ENCODE peak calls at places on chromosome 19, in seven cellular contexts. S is H9, L is mesenchymal stem cell, F is mesendoderm, Z is IMR-90, X is trophoblast cell, U is H1. V is an unnamed sample.

GRCh38 chr19:27657271-27658051 is 1555.5 kb downstream of the UQCRFS1 start:
- DNase-seq in S (peak; percentile 3), L (no peak), F (no peak), Z (no peak), X (no peak), U (no peak), V (no peak)

GRCh38 chr19:6826281-6826920 is 53.9 kb downstream of the VAV1 start:
- DNase-seq in S (no peak), L (no peak), F (no peak), Z (no peak), X (no peak), U (no peak), V (no peak)

GRCh38 chr19:4868286-4868834 is 893 bp upstream of the PLIN3 start:
- DNase-seq in S (no peak), L (no peak), F (no peak), Z (no peak), X (peak; percentile 18), U (no peak), V (no peak)

GRCh38 chr19:33395561-33396550 is 22.3 kb downstream of the CEBPG start:
- DNase-seq in S (no peak), L (no peak), F (no peak), Z (peak; percentile 41), X (no peak), U (no peak), V (no peak)

GRCh38 chr19:53190253-53190652 is 2.9 kb downstream of the ZNF665 start:
- DNase-seq in S (no peak), L (no peak), F (no peak), Z (no peak), X (no peak), U (no peak), V (no peak)

GRCh38 chr19:54188224-54188871 is 1.0 kb downstream of the MBOAT7 start:
- DNase-seq in S (peak; percentile 34), L (peak; percentile 65), F (peak; percentile 62), Z (peak; percentile 61), X (no peak), U (no peak), V (no peak)

GRCh38 chr19:11538232-11539036 is at the start of gene CNN1:
- DNase-seq in S (peak; percentile 88), L (peak; percentile 94), F (peak; percentile 98), Z (peak; percentile 90), X (no peak), U (peak; percentile 76), V (no peak)

GRCh38 chr19:42306646-42307045 is 4.2 kb upstream of the PAFAH1B3 start:
- DNase-seq in S (peak; percentile 70), L (no peak), F (peak; percentile 46), Z (no peak), X (no peak), U (no peak), V (no peak)

GRCh38 chr19:35754365-35755139 is 2.3 kb downstream of the HSPB6 start:
- DNase-seq in S (peak; percentile 21), L (no peak), F (no peak), Z (no peak), X (no peak), U (no peak), V (no peak)

GRCh38 chr19:16156904-16157303 is 13.4 kb downstream of the HSH2D start:
- DNase-seq in S (no peak), L (no peak), F (no peak), Z (no peak), X (no peak), U (no peak), V (no peak)

GRCh38 chr19:6465663-6466062 is 1.6 kb downstream of the CRB3 start:
- DNase-seq in S (no peak), L (no peak), F (no peak), Z (no peak), X (no peak), U (no peak), V (no peak)

GRCh38 chr19:5137571-5138124 is 168.7 kb downstream of the KDM4B start:
- DNase-seq in S (peak; percentile 92), L (no peak), F (peak; percentile 80), Z (no peak), X (no peak), U (peak; percentile 66), V (no peak)

GRCh38 chr19:29079331-29079730 is 133.6 kb downstream of the UQCRFS1 start:
- DNase-seq in S (no peak), L (no peak), F (no peak), Z (no peak), X (peak; percentile 71), U (no peak), V (peak; percentile 30)

GRCh38 chr19:49409441-49410029 is 13.7 kb downstream of the PTH2 start:
- DNase-seq in S (no peak), L (no peak), F (no peak), Z (no peak), X (no peak), U (no peak), V (no peak)

GRCh38 chr19:55172741-55173140 is 6.3 kb upstream of the DNAAF3 start:
- DNase-seq in S (no peak), L (peak; percentile 65), F (no peak), Z (peak; percentile 75), X (no peak), U (no peak), V (no peak)

GRCh38 chr19:57002765-57003164 is 117.0 kb upstream of the USP29 start:
- DNase-seq in S (no peak), L (no peak), F (no peak), Z (no peak), X (no peak), U (no peak), V (no peak)

GRCh38 chr19:10419646-10420443 is 493 bp upstream of the PDE4A start:
- DNase-seq in S (peak; percentile 97), L (peak; percentile 83), F (peak; percentile 98), Z (peak; percentile 61), X (no peak), U (peak; percentile 94), V (peak; percentile 90)

GRCh38 chr19:47351545-47351944 is 2.4 kb downstream of the DHX34 start:
- DNase-seq in S (peak; percentile 64), L (peak; percentile 53), F (peak; percentile 69), Z (peak; percentile 27), X (no peak), U (no peak), V (no peak)

GRCh38 chr19:49222528-49222927 is 64.9 kb downstream of the TRPM4 start:
- DNase-seq in S (no peak), L (no peak), F (no peak), Z (no peak), X (no peak), U (no peak), V (no peak)

GRCh38 chr19:23002690-23003422 is at the start of gene ZNF728:
- DNase-seq in S (no peak), L (no peak), F (no peak), Z (no peak), X (peak; percentile 10), U (no peak), V (no peak)

GRCh38 chr19:28737526-28737925 is 475.4 kb downstream of the UQCRFS1 start:
- DNase-seq in S (no peak), L (no peak), F (no peak), Z (no peak), X (no peak), U (no peak), V (no peak)

GRCh38 chr19:48635966-48636858 is 967 bp downstream of the DBP start:
- DNase-seq in S (no peak), L (no peak), F (no peak), Z (no peak), X (no peak), U (no peak), V (no peak)

GRCh38 chr19:53172892-53173291 is 14.0 kb upstream of the ZNF347 start:
- DNase-seq in S (no peak), L (no peak), F (no peak), Z (peak; percentile 48), X (no peak), U (no peak), V (no peak)

GRCh38 chr19:2666344-2666994 is 36.0 kb downstream of the GNG7 start:
- DNase-seq in S (no peak), L (no peak), F (no peak), Z (no peak), X (no peak), U (no peak), V (no peak)

GRCh38 chr19:35596366-35596999 is 10.5 kb downstream of the PMIS2 start:
- DNase-seq in S (no peak), L (peak; percentile 14), F (peak; percentile 37), Z (no peak), X (no peak), U (no peak), V (no peak)

DNA sequence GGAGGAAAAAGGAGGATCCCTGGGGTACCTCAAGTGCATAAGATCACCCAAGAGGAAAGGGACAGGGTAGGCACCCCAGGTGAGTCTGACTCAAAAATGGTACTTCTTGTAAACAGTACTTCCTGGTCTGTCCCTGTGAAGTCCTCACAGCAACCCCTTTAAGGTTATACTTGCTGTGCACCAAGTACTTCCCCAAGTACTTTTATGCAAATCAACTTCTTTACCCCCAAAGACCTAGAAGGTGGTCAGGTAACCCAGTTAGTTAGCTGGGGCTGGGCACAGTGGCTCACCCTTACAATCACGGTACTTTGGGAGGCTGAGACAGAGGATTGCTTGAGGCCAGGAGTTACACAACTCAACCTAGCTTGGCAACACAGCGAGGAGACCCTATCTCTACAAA is 2.5 kb downstream of the CALR start:
- DNase-seq in S (no peak), L (no peak), F (no peak), Z (no peak), X (no peak), U (no peak), V (no peak)
- H3K18ac ChIP-seq in S (no peak overlapping the region), L (no peak overlapping the region), F (no peak overlapping the region), Z (no peak overlapping the region), X (no peak overlapping the region), U (no peak overlapping the region), V (no peak overlapping the region)

DNA sequence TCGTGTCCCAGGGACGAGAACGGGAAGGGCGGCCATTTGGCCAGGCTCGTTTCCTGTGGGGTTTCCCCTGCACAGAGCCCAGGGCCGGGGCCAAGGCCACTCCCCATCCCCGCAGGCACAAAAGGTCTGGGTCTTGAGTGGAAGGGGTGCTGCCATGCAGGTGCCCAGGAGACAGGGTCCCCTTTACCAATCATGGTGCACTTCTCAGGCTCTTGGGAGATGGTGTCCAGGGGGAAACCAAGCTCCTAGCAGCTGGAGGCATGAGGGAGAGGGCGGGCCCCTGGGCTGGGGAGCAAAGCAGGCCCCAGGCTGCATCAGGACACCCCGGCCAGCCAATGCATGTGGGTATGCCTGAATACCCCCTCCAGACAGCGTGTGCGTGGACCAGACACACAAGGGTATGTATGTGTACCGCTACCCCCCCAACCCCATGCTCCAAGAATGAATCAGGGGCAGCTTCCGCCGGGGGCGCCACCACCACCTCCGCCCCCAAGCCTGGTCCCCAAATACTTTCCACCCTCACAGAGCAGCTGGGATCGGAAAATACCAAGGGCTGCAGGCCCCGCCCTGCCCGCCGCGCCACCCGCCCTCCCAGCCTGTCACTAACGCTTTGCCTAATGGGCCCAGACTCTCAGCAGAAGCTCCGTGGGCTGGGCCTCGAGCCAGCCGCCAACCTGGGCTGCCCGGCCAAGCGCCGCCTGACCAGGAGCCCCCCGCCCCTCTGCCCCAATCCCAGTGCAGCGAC is 37.6 kb upstream of the NANOS3 start:
- DNase-seq in S (peak; percentile 81), L (peak; percentile 86), F (no peak), Z (peak; percentile 84), X (peak; percentile 81), U (no peak), V (no peak)
- H3K18ac ChIP-seq in S (no peak overlapping the region), L (peak overlapping the region; percentile 88), F (no peak overlapping the region), Z (peak overlapping the region; percentile 69), X (peak overlapping the region; percentile 35), U (peak overlapping the region; percentile 48), V (peak overlapping the region; percentile 94)

GRCh38 chr19:19490247-19490968 is 24.9 kb downstream of the TSSK6 start:
- DNase-seq in S (peak; percentile 82), L (peak; percentile 85), F (peak; percentile 89), Z (peak; percentile 82), X (peak; percentile 83), U (peak; percentile 44), V (peak; percentile 85)
- H3K18ac ChIP-seq in S (no peak overlapping the region), L (peak overlapping the region; percentile 62), F (no peak overlapping the region), Z (no peak overlapping the region), X (peak overlapping the region; percentile 1), U (no peak overlapping the region), V (no peak overlapping the region)

GRCh38 chr19:39507715-39508364 is 7.1 kb upstream of the SELENOV start:
- DNase-seq in S (no peak), L (no peak), F (no peak), Z (no peak), X (no peak), U (no peak), V (no peak)
- H3K18ac ChIP-seq in S (no peak overlapping the region), L (no peak overlapping the region), F (no peak overlapping the region), Z (no peak overlapping the region), X (no peak overlapping the region), U (no peak overlapping the region), V (peak overlapping the region; percentile 92)